ENCODE peak calls at places on chromosomes 7 and 10, in six cellular contexts. N is lower lobe of right lung, P is upper lobe of right lung, X is neural progenitor cell, L is right lobe of liver, F is left lung. H is an unnamed sample.

GRCh38 chr7:90613088-90613498 is 17.0 kb downstream of the CDK14 start:
- DNase-seq in P (no peak), X (no peak), N (no peak), L (no peak), F (no peak), H (no peak)

GRCh38 chr10:32166365-32166764 is 110.1 kb upstream of the KIF5B start:
- DNase-seq in N (no peak), P (no peak), X (no peak), F (no peak), L (no peak), H (no peak)

GRCh38 chr7:158847451-158847866 is 8.9 kb upstream of the DYNC2I1 start:
- DNase-seq in N (no peak), X (no peak), P (no peak), L (no peak), F (no peak), H (no peak)

GRCh38 chr7:119197872-119198527 is 973.5 kb downstream of the ANKRD7 start:
- DNase-seq in P (no peak), F (no peak), X (peak), L (no peak), N (no peak), H (no peak)

GRCh38 chr10:95121904-95122303 is 52.6 kb upstream of the CYP2C8 start:
- DNase-seq in L (peak), P (no peak), N (no peak), X (no peak), F (no peak), H (no peak)

GRCh38 chr7:36564500-36564899 is 159.8 kb downstream of the AOAH start:
- DNase-seq in F (no peak), N (no peak), L (no peak), P (no peak), X (no peak), H (no peak)

GRCh38 chr10:131068311-131068710 is 243.2 kb downstream of the TCERG1L start:
- DNase-seq in F (no peak), P (no peak), L (no peak), X (no peak), N (no peak), H (no peak)

GRCh38 chr7:33073243-33073642 is 10.7 kb upstream of the NT5C3A start:
- DNase-seq in L (no peak), F (no peak), P (no peak), X (no peak), N (no peak), H (no peak)

GRCh38 chr10:113241966-113242365 is 291.9 kb downstream of the TCF7L2 start:
- DNase-seq in L (no peak), F (no peak), P (no peak), N (no peak), X (no peak), H (no peak)

DNA sequence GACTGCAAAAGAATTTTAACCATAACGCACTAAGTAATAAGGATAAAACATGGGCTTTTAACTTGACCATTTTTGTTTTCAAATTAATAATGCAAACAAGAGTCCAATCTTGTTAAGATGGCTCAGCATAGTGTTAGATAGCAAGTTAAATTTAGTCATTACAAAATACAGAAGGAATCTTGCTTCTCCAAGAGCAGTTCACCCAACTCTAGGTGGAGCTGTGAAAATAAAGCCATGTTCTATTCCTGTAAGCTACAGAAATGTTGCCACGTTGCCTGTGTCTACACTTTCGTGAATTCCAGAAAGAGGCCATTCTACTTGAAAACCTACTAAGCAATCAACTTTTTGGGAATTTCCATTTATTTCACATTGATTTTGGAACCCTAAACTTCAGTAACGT is 191.9 kb downstream of the SFMBT2 start:
- DNase-seq in P (no peak), L (no peak), F (no peak), X (no peak), N (no peak), H (no peak)
- TF ChIP-seq CTCF in P (no peak), L (peak), F (no peak), X (peak), N (no peak), H (no peak)

GRCh38 chr10:70160798-70161197 is 9.5 kb downstream of the SAR1A start:
- DNase-seq in X (no peak), L (no peak), N (no peak), F (no peak), P (no peak), H (no peak)
- TF ChIP-seq CTCF in X (no peak), L (no peak), N (no peak), F (no peak), P (no peak), H (no peak)

GRCh38 chr7:151013728-151014497 is 10.4 kb downstream of the ATG9B start:
- DNase-seq in X (peak), P (peak), N (peak), F (peak), L (peak), H (no peak)
- TF ChIP-seq CTCF in X (peak), P (no peak), N (no peak), F (no peak), L (no peak), H (no peak)

DNA sequence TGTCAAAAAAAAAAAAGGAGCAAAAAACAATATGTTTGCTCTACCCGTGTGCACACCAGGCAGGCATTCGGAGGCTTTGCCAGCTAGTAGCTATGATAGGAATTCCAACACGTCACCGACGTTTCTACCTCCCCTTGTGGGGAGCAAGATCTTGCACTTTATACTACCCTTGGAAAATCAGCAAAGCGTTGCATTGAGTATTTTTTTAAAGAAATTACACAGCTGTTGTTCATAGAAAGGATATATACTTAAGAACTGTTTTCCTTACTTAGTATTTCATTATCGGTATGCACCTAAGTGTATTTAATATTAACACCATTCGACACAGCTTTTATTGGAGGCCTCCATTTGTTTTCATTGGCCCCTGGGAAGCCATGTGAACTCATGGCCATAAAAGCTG is 159.9 kb upstream of the MGMT start:
- DNase-seq in X (no peak), L (no peak), N (no peak), F (no peak), P (no peak), H (no peak)
- TF ChIP-seq CTCF in X (no peak), L (no peak), N (no peak), F (no peak), P (no peak), H (no peak)

GRCh38 chr7:44308741-44309270 is 16.6 kb downstream of the CAMK2B start:
- DNase-seq in X (peak), P (peak), F (peak), N (no peak), L (peak), H (peak)

GRCh38 chr7:44306608-44307007 is 18.8 kb downstream of the CAMK2B start:
- DNase-seq in N (no peak), P (no peak), X (no peak), L (no peak), F (peak), H (no peak)

GRCh38 chr7:44307905-44308740 is 17.3 kb downstream of the CAMK2B start:
- DNase-seq in N (no peak), P (peak), F (peak), L (peak), X (no peak), H (peak)

GRCh38 chr7:44305564-44306507 is 19.6 kb downstream of the CAMK2B start:
- DNase-seq in P (peak), L (peak), F (peak), X (no peak), N (no peak), H (no peak)

GRCh38 chr7:44307301-44307900 is 18.0 kb downstream of the CAMK2B start:
- DNase-seq in F (peak), N (no peak), L (no peak), X (peak), P (peak), H (peak)
- TF ChIP-seq CTCF in F (no peak), N (no peak), L (no peak), X (peak), P (no peak), H (peak)

H was measured in type B pancreatic cell.